ENCODE peak calls at places on chromosomes 1 and 21, in four cellular contexts. One of them, this sample, is unnamed.

GRCh38 chr21:46183910-46184624 is at the start of gene SPATC1L:
- DNase-seq in H1: peak
- DNase-seq in K562: peak
- DNase-seq in A549: no peak
- DNase-seq in this sample: peak

GRCh38 chr1:60978421-60979357 is 103.7 kb upstream of the NFIA start:
- DNase-seq in K562: peak
- DNase-seq in H1: peak
- DNase-seq in A549: peak
- DNase-seq in this sample: peak

GRCh38 chr1:95916616-95917015 is 682.6 kb downstream of the RWDD3 start:
- DNase-seq in H1: no peak
- DNase-seq in K562: no peak
- DNase-seq in A549: no peak
- DNase-seq in this sample: no peak

GRCh38 chr1:56029329-56030003 is 549.9 kb downstream of the PLPP3 start:
- DNase-seq in K562: no peak
- DNase-seq in A549: no peak
- DNase-seq in H1: no peak
- DNase-seq in this sample: no peak

GRCh38 chr1:190595438-190595837 is 117.8 kb upstream of the BRINP3 start:
- DNase-seq in K562: no peak
- DNase-seq in H1: no peak
- DNase-seq in A549: no peak
- DNase-seq in this sample: no peak

GRCh38 chr1:21366288-21366687 is 73.6 kb upstream of the NBPF3 start:
- DNase-seq in K562: no peak
- DNase-seq in H1: no peak
- DNase-seq in A549: no peak
- DNase-seq in this sample: no peak

GRCh38 chr1:160207118-160207650 is 2.0 kb downstream of the PEA15 start:
- DNase-seq in H1: no peak
- DNase-seq in A549: no peak
- DNase-seq in K562: no peak
- DNase-seq in this sample: no peak

GRCh38 chr1:226901421-226901820 is 31.0 kb downstream of the PSEN2 start:
- DNase-seq in A549: no peak
- DNase-seq in K562: no peak
- DNase-seq in H1: no peak
- DNase-seq in this sample: no peak

GRCh38 chr1:10057305-10057704 is 24.5 kb downstream of the UBE4B start:
- DNase-seq in A549: no peak
- DNase-seq in H1: no peak
- DNase-seq in K562: no peak
- DNase-seq in this sample: no peak

GRCh38 chr1:64687725-64688285 is 57.1 kb upstream of the RAVER2 start:
- DNase-seq in K562: no peak
- DNase-seq in A549: no peak
- DNase-seq in H1: no peak
- DNase-seq in this sample: no peak

GRCh38 chr1:197911857-197912696 is 5.1 kb upstream of the LHX9 start:
- DNase-seq in A549: no peak
- DNase-seq in H1: peak
- DNase-seq in K562: no peak
- DNase-seq in this sample: peak

GRCh38 chr1:55216078-55216477 is 914 bp upstream of the USP24 start:
- DNase-seq in A549: no peak
- DNase-seq in H1: no peak
- DNase-seq in K562: no peak
- DNase-seq in this sample: peak

GRCh38 chr1:204852854-204853253 is 17.8 kb upstream of the NFASC start:
- DNase-seq in A549: no peak
- DNase-seq in K562: no peak
- DNase-seq in H1: no peak
- DNase-seq in this sample: no peak

GRCh38 chr1:219185486-219186117 is 11.9 kb downstream of the LYPLAL1 start:
- DNase-seq in K562: no peak
- DNase-seq in H1: no peak
- DNase-seq in A549: no peak
- DNase-seq in this sample: no peak

GRCh38 chr1:81702903-81703302 is 97.8 kb upstream of the ADGRL2 start:
- DNase-seq in H1: no peak
- DNase-seq in K562: no peak
- DNase-seq in A549: no peak
- DNase-seq in this sample: no peak

GRCh38 chr1:228198977-228199590 is 8.8 kb upstream of the OBSCN start:
- DNase-seq in H1: no peak
- DNase-seq in A549: peak
- DNase-seq in K562: peak
- DNase-seq in this sample: peak

GRCh38 chr21:44299458-44300261 is at the start of gene PFKL:
- DNase-seq in A549: peak
- DNase-seq in H1: peak
- DNase-seq in K562: peak
- DNase-seq in this sample: peak

GRCh38 chr1:54836594-54836993 is 35.5 kb upstream of the TTC22 start:
- DNase-seq in H1: peak
- DNase-seq in K562: no peak
- DNase-seq in A549: no peak
- DNase-seq in this sample: no peak

GRCh38 chr21:38825269-38825668 is 19.5 kb downstream of the ETS2 start:
- DNase-seq in K562: no peak
- DNase-seq in H1: no peak
- DNase-seq in A549: no peak
- DNase-seq in this sample: no peak

GRCh38 chr1:184789899-184790298 is 35.2 kb upstream of the EDEM3 start:
- DNase-seq in K562: no peak
- DNase-seq in A549: no peak
- DNase-seq in H1: no peak
- DNase-seq in this sample: no peak

GRCh38 chr1:219412772-219413171 is 200.1 kb downstream of the ZC3H11B start:
- DNase-seq in H1: no peak
- DNase-seq in K562: no peak
- DNase-seq in A549: no peak
- DNase-seq in this sample: no peak

GRCh38 chr1:183512450-183512849 is 40.2 kb downstream of the SMG7 start:
- DNase-seq in K562: no peak
- DNase-seq in H1: no peak
- DNase-seq in A549: no peak
- DNase-seq in this sample: no peak

GRCh38 chr1:183508694-183509093 is 36.4 kb downstream of the SMG7 start:
- DNase-seq in H1: no peak
- DNase-seq in A549: no peak
- DNase-seq in K562: no peak
- DNase-seq in this sample: no peak

GRCh38 chr1:183505338-183506089 is 33.2 kb downstream of the SMG7 start:
- DNase-seq in K562: peak
- DNase-seq in H1: no peak
- DNase-seq in A549: no peak
- DNase-seq in this sample: no peak

DNA sequence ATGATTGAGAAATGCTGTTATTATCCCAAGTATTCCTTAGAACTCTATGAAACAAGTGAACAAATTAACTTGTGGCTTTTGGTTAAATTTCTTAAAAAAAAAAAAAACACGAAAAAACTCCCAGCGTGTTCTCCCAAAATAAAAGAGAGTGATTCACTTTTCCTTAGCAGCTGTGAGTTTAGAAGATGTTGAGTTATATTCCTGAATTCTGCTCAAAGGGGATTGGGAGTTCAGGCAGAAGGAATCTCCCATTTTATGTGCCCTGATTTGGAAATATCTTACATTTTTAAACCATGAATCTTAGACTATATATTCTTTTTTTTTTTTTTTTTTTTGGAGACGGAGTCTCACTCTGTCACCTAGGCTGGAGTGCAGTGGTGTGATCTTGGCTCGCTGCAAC is 34.3 kb downstream of the SMG7 start:
- DNase-seq in A549: no peak
- DNase-seq in H1: no peak
- DNase-seq in K562: no peak
- DNase-seq in this sample: no peak
- TF ChIP-seq MAX in A549: no peak
- TF ChIP-seq MAX in H1: no peak
- TF ChIP-seq MAX in K562: no peak
- TF ChIP-seq MAX in this sample: no peak

GRCh38 chr1:93666613-93667384 is 14.8 kb downstream of the BCAR3 start:
- DNase-seq in K562: no peak
- DNase-seq in H1: no peak
- DNase-seq in A549: no peak
- DNase-seq in this sample: no peak
- TF ChIP-seq MAX in K562: no peak
- TF ChIP-seq MAX in H1: peak
- TF ChIP-seq MAX in A549: no peak
- TF ChIP-seq MAX in this sample: no peak

DNA sequence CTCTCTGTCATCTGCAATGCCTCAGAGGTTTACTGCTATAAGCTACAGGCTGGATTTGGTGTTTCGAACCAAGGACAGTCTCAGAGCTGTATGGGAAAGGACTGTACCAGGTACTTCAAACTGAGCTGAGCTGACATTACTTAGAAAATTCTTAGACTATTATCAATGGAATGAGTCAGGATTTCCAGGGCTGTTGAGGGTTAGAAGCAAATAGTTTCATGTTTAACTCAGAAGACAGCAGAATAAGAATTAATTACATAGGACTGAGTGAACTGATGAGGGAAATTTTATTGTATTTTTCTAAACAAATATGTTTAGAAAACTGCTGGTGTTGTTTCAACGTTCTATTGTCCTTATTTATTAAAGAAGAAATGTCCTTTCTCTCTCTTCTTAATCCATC is 74.3 kb upstream of the CAPZB start:
- DNase-seq in H1: no peak
- DNase-seq in A549: no peak
- DNase-seq in K562: no peak
- DNase-seq in this sample: no peak
- TF ChIP-seq MAX in H1: no peak
- TF ChIP-seq MAX in A549: no peak
- TF ChIP-seq MAX in K562: no peak
- TF ChIP-seq MAX in this sample: no peak

DNA sequence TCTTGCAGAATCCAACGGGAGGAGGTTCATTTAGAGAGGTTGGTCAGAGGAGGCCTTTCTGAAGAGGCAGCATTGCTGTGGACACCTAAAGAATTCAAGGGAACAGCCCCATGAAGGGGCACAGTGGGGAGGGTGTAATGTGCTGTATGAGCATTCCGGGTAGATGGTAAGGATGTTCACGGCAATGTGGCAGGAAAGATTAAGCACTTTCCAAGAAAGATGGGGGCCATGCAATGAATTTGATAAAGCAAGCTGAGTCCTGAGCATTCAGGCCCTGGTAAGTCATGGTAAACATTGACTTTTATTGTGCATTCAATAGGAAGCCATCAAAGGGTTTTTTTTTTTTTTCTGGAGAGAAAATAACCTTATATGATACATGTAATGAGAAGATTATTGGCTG is 166.6 kb downstream of the GREM2 start:
- DNase-seq in H1: no peak
- DNase-seq in A549: no peak
- DNase-seq in K562: no peak
- DNase-seq in this sample: no peak
- TF ChIP-seq MAX in H1: no peak
- TF ChIP-seq MAX in A549: no peak
- TF ChIP-seq MAX in K562: no peak
- TF ChIP-seq MAX in this sample: no peak

GRCh38 chr1:43530483-43531452 is at the start of gene PTPRF:
- DNase-seq in A549: peak
- DNase-seq in K562: peak
- DNase-seq in H1: peak
- DNase-seq in this sample: peak
- TF ChIP-seq MAX in A549: no peak
- TF ChIP-seq MAX in K562: no peak
- TF ChIP-seq MAX in H1: no peak
- TF ChIP-seq MAX in this sample: no peak

GRCh38 chr1:232477728-232478127 is 152.2 kb downstream of the SIPA1L2 start:
- DNase-seq in A549: no peak
- DNase-seq in K562: no peak
- DNase-seq in H1: no peak
- DNase-seq in this sample: no peak
- TF ChIP-seq MAX in A549: no peak
- TF ChIP-seq MAX in K562: no peak
- TF ChIP-seq MAX in H1: no peak
- TF ChIP-seq MAX in this sample: no peak

GRCh38 chr1:154117642-154118041 is 37.2 kb downstream of the NUP210L start:
- DNase-seq in K562: no peak
- DNase-seq in A549: no peak
- DNase-seq in H1: no peak
- DNase-seq in this sample: no peak

DNA sequence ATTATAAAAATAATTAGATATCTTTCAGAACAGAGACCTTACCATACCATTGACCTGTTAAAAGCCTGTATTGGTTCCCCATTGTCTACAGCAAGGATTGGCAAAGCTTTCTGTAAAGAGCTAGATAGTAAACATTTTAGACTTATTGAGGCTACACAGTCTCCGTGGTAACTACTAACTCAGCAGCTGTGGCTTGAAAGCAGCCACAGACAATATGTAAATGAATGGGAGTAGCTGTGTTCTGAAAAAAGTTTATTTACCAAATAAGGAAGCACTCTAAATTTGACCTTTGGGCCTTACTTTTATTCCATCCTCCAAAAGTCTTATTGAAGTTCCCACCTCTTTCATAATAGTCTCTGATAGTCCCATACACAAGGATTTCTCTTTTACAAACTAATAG is 39.7 kb downstream of the NUP210L start:
- DNase-seq in H1: no peak
- DNase-seq in A549: no peak
- DNase-seq in K562: no peak
- DNase-seq in this sample: no peak
- TF ChIP-seq MAX in H1: no peak
- TF ChIP-seq MAX in A549: no peak
- TF ChIP-seq MAX in K562: no peak
- TF ChIP-seq MAX in this sample: no peak

DNA sequence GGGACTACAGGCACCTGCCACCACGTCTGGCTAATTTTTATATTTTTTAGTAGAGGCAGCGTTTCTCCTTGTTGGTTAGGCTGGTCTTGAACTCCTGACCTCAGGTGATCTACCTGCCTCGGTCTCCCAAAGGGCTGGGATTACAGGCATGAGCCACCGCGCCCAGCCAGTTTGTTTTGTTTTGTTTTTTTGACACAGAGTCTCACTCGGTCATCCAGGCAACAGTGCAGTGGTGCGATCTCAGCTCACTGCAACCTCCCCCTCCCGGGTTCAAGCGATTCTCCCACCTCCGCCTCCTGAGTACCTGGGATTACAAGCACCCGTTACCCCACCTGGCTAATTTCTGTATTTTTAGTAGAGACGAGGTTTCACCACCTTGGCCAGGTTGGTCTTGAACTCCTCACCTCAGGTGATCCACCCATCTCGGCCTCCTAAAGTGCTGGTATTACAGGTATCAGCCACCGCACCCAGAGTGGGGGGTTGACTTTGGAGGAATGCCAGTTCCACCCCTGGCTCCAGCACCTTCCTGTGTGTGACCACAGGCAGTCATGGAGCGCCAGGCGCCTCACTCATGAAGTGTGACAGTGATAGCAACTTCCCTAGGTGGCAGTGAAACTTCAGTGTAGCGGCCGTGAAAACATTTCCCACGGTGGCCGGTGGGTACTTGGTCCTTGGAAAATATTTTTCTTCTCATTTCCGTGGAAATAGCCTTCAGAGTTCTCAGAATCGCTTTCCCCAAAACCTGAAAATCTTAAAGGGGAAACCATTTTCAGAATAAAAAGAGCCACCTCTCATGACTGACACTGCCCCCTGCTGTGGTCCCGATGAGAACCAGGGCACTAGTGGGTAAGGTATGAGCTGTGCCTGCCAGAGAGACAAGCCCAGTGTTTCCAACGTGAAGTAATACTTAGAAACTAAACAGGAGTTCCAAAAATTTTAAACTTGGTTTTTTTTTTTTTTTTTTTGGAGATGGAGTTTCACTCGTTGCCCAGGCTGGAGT is 48.6 kb downstream of the WDR4 start:
- DNase-seq in H1: peak
- DNase-seq in A549: no peak
- DNase-seq in K562: no peak
- DNase-seq in this sample: no peak
- TF ChIP-seq MAX in H1: no peak
- TF ChIP-seq MAX in A549: no peak
- TF ChIP-seq MAX in K562: no peak
- TF ChIP-seq MAX in this sample: no peak

This sample was measured in SK-N-SH.